ENCODE peak calls at places on chromosomes 6 and 20, in four cellular contexts. One of them, this sample, is unnamed.

GRCh38 chr6:62942000-62942399 is 269.3 kb upstream of the FKBP1C start:
- DNase-seq in H1: no peak
- DNase-seq in SK-N-SH: no peak
- DNase-seq in GM12878: no peak
- DNase-seq in this sample: no peak

GRCh38 chr20:32385541-32385940 is 27.4 kb downstream of the ASXL1 start:
- DNase-seq in H1: no peak
- DNase-seq in SK-N-SH: peak; percentile 61
- DNase-seq in GM12878: no peak
- DNase-seq in this sample: no peak

GRCh38 chr6:135576055-135576454 is 78.5 kb upstream of the AHI1 start:
- DNase-seq in H1: no peak
- DNase-seq in SK-N-SH: no peak
- DNase-seq in GM12878: no peak
- DNase-seq in this sample: no peak

GRCh38 chr6:34912715-34913464 is 23.8 kb downstream of the ANKS1A start:
- DNase-seq in H1: no peak
- DNase-seq in SK-N-SH: no peak
- DNase-seq in GM12878: peak; percentile 53
- DNase-seq in this sample: no peak

GRCh38 chr6:136766274-136766673 is 26.0 kb downstream of the MAP3K5 start:
- DNase-seq in H1: no peak
- DNase-seq in SK-N-SH: no peak
- DNase-seq in GM12878: no peak
- DNase-seq in this sample: no peak

GRCh38 chr6:32668226-32668747 is 1.8 kb upstream of the HLA-DQB1 start:
- DNase-seq in H1: no peak
- DNase-seq in SK-N-SH: no peak
- DNase-seq in GM12878: peak; percentile 95
- DNase-seq in this sample: no peak

GRCh38 chr6:67736161-67736560 is 898.9 kb upstream of the ADGRB3 start:
- DNase-seq in H1: no peak
- DNase-seq in SK-N-SH: no peak
- DNase-seq in GM12878: no peak
- DNase-seq in this sample: no peak

GRCh38 chr6:154252676-154253075 is 103.9 kb downstream of the IPCEF1 start:
- DNase-seq in H1: no peak
- DNase-seq in SK-N-SH: no peak
- DNase-seq in GM12878: no peak
- DNase-seq in this sample: no peak

GRCh38 chr20:39893013-39893685 is 795.9 kb downstream of the MAFB start:
- DNase-seq in H1: no peak
- DNase-seq in SK-N-SH: no peak
- DNase-seq in GM12878: no peak
- DNase-seq in this sample: no peak

GRCh38 chr6:167303660-167304625 is 12.8 kb downstream of the UNC93A start:
- DNase-seq in H1: no peak
- DNase-seq in SK-N-SH: no peak
- DNase-seq in GM12878: no peak
- DNase-seq in this sample: no peak

GRCh38 chr6:104940881-104941693 is 15.8 kb upstream of the LIN28B start:
- DNase-seq in H1: no peak
- DNase-seq in SK-N-SH: peak; percentile 93
- DNase-seq in GM12878: no peak
- DNase-seq in this sample: peak; percentile 78

GRCh38 chr20:35006009-35006408 is 50.3 kb downstream of the MYH7B start:
- DNase-seq in H1: no peak
- DNase-seq in SK-N-SH: no peak
- DNase-seq in GM12878: no peak
- DNase-seq in this sample: no peak

GRCh38 chr6:26490576-26490964 is 9.5 kb upstream of the BTN1A1 start:
- DNase-seq in H1: no peak
- DNase-seq in SK-N-SH: no peak
- DNase-seq in GM12878: no peak
- DNase-seq in this sample: no peak

GRCh38 chr6:96223695-96224094 is 207.9 kb downstream of the FUT9 start:
- DNase-seq in H1: no peak
- DNase-seq in SK-N-SH: no peak
- DNase-seq in GM12878: no peak
- DNase-seq in this sample: no peak

GRCh38 chr6:53359088-53359842 is 10.5 kb upstream of the ELOVL5 start:
- DNase-seq in H1: peak; percentile 89
- DNase-seq in SK-N-SH: peak; percentile 99
- DNase-seq in GM12878: peak; percentile 78
- DNase-seq in this sample: peak; percentile 98

GRCh38 chr6:38284772-38285406 is 354.8 kb downstream of the BTBD9 start:
- DNase-seq in H1: no peak
- DNase-seq in SK-N-SH: no peak
- DNase-seq in GM12878: no peak
- DNase-seq in this sample: peak; percentile 18

GRCh38 chr20:6240059-6240458 is 117.2 kb upstream of the FERMT1 start:
- DNase-seq in H1: no peak
- DNase-seq in SK-N-SH: no peak
- DNase-seq in GM12878: no peak
- DNase-seq in this sample: no peak

GRCh38 chr6:67888546-67888885 is 746.6 kb upstream of the ADGRB3 start:
- DNase-seq in H1: no peak
- DNase-seq in SK-N-SH: no peak
- DNase-seq in GM12878: no peak
- DNase-seq in this sample: peak; percentile 68

GRCh38 chr6:106501836-106502447 is 127.4 kb downstream of the RTN4IP1 start:
- DNase-seq in H1: no peak
- DNase-seq in SK-N-SH: no peak
- DNase-seq in GM12878: no peak
- DNase-seq in this sample: no peak

GRCh38 chr6:16756660-16757270 is 4.5 kb downstream of the ATXN1 start:
- DNase-seq in H1: no peak
- DNase-seq in SK-N-SH: no peak
- DNase-seq in GM12878: no peak
- DNase-seq in this sample: no peak

GRCh38 chr6:32840604-32841246 is 2.2 kb upstream of the TAP2 start:
- DNase-seq in H1: no peak
- DNase-seq in SK-N-SH: no peak
- DNase-seq in GM12878: no peak
- DNase-seq in this sample: no peak

GRCh38 chr6:37777272-37777736 is 42.2 kb upstream of the ZFAND3 start:
- DNase-seq in H1: no peak
- DNase-seq in SK-N-SH: no peak
- DNase-seq in GM12878: peak; percentile 55
- DNase-seq in this sample: no peak

GRCh38 chr6:32655311-32655710 is 11.1 kb downstream of the HLA-DQB1 start:
- DNase-seq in H1: no peak
- DNase-seq in SK-N-SH: no peak
- DNase-seq in GM12878: no peak
- DNase-seq in this sample: no peak

GRCh38 chr6:49645139-49645538 is 8.5 kb upstream of the RHAG start:
- DNase-seq in H1: no peak
- DNase-seq in SK-N-SH: no peak
- DNase-seq in GM12878: no peak
- DNase-seq in this sample: no peak

GRCh38 chr20:63740070-63740500 is 509 bp downstream of the SLC2A4RG start:
- DNase-seq in H1: no peak
- DNase-seq in SK-N-SH: peak; percentile 87
- DNase-seq in GM12878: no peak
- DNase-seq in this sample: peak; percentile 82

GRCh38 chr6:43221774-43222101 is 7.5 kb downstream of the DNPH1 start:
- DNase-seq in H1: no peak
- DNase-seq in SK-N-SH: no peak
- DNase-seq in GM12878: no peak
- DNase-seq in this sample: no peak

GRCh38 chr6:1787894-1788293 is 178.2 kb downstream of the FOXC1 start:
- DNase-seq in H1: no peak
- DNase-seq in SK-N-SH: no peak
- DNase-seq in GM12878: no peak
- DNase-seq in this sample: no peak

GRCh38 chr6:131213501-131213990 is 78.3 kb downstream of the AKAP7 start:
- DNase-seq in H1: no peak
- DNase-seq in SK-N-SH: no peak
- DNase-seq in GM12878: no peak
- DNase-seq in this sample: no peak

GRCh38 chr6:9405369-9405768 is 970.0 kb upstream of the SLC35B3 start:
- DNase-seq in H1: no peak
- DNase-seq in SK-N-SH: no peak
- DNase-seq in GM12878: no peak
- DNase-seq in this sample: no peak

GRCh38 chr20:18992418-18992817 is 178.8 kb downstream of the SCP2D1 start:
- DNase-seq in H1: no peak
- DNase-seq in SK-N-SH: no peak
- DNase-seq in GM12878: no peak
- DNase-seq in this sample: no peak

GRCh38 chr6:91782789-91783188 is 1195.9 kb upstream of the MAP3K7 start:
- DNase-seq in H1: no peak
- DNase-seq in SK-N-SH: no peak
- DNase-seq in GM12878: no peak
- DNase-seq in this sample: no peak

GRCh38 chr6:135310291-135310690 is 129.2 kb downstream of the MYB start:
- DNase-seq in H1: no peak
- DNase-seq in SK-N-SH: no peak
- DNase-seq in GM12878: no peak
- DNase-seq in this sample: no peak

GRCh38 chr20:911882-912600 is 4.1 kb downstream of the ANGPT4 start:
- DNase-seq in H1: no peak
- DNase-seq in SK-N-SH: no peak
- DNase-seq in GM12878: no peak
- DNase-seq in this sample: no peak

GRCh38 chr20:4483481-4483880 is 238.2 kb upstream of the PRND start:
- DNase-seq in H1: no peak
- DNase-seq in SK-N-SH: no peak
- DNase-seq in GM12878: no peak
- DNase-seq in this sample: no peak

GRCh38 chr6:17907467-17908229 is 79.8 kb downstream of the KIF13A start:
- DNase-seq in H1: no peak
- DNase-seq in SK-N-SH: no peak
- DNase-seq in GM12878: no peak
- DNase-seq in this sample: peak; percentile 95

GRCh38 chr6:153062516-153062915 is 60.0 kb upstream of the MTRF1L start:
- DNase-seq in H1: no peak
- DNase-seq in SK-N-SH: no peak
- DNase-seq in GM12878: no peak
- DNase-seq in this sample: no peak

GRCh38 chr20:46308258-46309157 is at the start of gene CDH22:
- DNase-seq in H1: no peak
- DNase-seq in SK-N-SH: peak; percentile 91
- DNase-seq in GM12878: no peak
- DNase-seq in this sample: peak; percentile 52

GRCh38 chr20:1932971-1933370 is 37.8 kb downstream of the SIRPA start:
- DNase-seq in H1: no peak
- DNase-seq in SK-N-SH: peak; percentile 64
- DNase-seq in GM12878: no peak
- DNase-seq in this sample: no peak

GRCh38 chr20:1931830-1932229 is 36.6 kb downstream of the SIRPA start:
- DNase-seq in H1: no peak
- DNase-seq in SK-N-SH: no peak
- DNase-seq in GM12878: no peak
- DNase-seq in this sample: no peak

GRCh38 chr20:1934162-1934561 is 39.0 kb downstream of the SIRPA start:
- DNase-seq in H1: no peak
- DNase-seq in SK-N-SH: no peak
- DNase-seq in GM12878: no peak
- DNase-seq in this sample: no peak

GRCh38 chr20:1934578-1935573 is 39.7 kb downstream of the SIRPA start:
- DNase-seq in H1: no peak
- DNase-seq in SK-N-SH: peak; percentile 60
- DNase-seq in GM12878: no peak
- DNase-seq in this sample: no peak

GRCh38 chr20:1933465-1933870 is 38.3 kb downstream of the SIRPA start:
- DNase-seq in H1: no peak
- DNase-seq in SK-N-SH: peak; percentile 76
- DNase-seq in GM12878: no peak
- DNase-seq in this sample: no peak
- TF ChIP-seq NRF1 in H1: no peak
- TF ChIP-seq NRF1 in SK-N-SH: no peak
- TF ChIP-seq NRF1 in GM12878: no peak
- TF ChIP-seq NRF1 in this sample: no peak

DNA sequence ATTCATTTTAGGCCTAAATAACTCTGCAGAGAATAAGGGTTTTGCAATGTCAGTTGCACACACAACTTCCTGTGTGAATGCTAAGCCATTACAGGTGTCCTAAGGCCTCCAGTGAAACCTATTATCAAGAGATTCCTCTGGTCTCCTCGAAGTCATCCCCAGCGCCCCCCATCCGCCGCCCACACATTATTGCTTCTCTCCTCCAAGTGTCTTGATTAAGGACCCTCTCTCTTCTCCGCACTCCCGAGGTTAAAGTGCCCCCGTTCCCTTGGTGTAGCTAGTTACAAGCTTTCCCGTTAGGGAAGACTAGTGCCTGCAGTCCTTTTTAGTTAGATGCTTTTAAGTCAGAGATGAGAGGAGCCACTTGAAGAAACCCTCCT is 1.2 kb downstream of the HIVEP2 start:
- DNase-seq in H1: no peak
- DNase-seq in SK-N-SH: no peak
- DNase-seq in GM12878: no peak
- DNase-seq in this sample: no peak
- TF ChIP-seq NRF1 in H1: no peak
- TF ChIP-seq NRF1 in SK-N-SH: no peak
- TF ChIP-seq NRF1 in GM12878: no peak
- TF ChIP-seq NRF1 in this sample: no peak

DNA sequence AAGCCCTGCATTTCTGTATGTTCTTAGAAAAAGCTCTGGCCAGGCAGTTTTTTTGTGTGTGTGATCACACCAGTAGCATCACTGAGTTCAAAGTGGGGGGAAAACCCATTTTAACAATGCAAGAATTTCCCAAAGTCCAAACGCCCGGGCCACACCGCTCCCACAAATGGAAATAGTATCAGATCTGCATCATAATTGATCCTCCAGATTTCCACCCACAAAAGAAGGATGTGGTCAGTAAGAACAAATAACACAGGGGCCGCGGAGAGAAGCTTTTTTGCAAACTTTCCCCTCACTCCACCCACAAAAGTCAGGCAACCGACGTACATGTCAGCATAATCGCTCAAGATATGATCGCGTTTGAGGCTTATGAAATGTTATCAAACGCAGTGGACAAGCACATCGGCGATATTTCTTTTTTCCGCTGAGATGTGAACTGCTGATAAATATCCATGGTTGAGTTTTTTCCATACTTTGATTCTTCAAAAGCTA is 143.7 kb downstream of the ZFP64 start:
- DNase-seq in H1: no peak
- DNase-seq in SK-N-SH: no peak
- DNase-seq in GM12878: no peak
- DNase-seq in this sample: no peak
- TF ChIP-seq NRF1 in H1: no peak
- TF ChIP-seq NRF1 in SK-N-SH: no peak
- TF ChIP-seq NRF1 in GM12878: no peak
- TF ChIP-seq NRF1 in this sample: no peak

DNA sequence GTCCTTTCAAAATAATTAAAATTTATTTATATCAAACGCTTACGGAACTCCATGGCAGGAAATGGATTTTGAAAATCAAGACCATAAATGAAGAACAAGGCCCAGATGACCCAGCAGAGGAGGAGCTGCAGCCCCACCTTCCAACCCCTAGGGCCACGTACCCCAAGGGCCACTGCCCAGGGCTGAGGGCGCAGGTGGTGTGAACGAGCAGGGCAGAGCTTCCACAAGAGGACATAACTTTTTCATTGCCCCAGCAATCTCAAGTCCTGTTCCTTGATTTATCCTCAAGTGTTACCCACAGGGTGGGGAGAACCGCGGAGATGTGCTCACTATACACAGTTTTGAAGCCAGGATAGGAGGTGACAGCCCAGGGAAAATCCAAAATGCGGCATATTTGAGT is 42.8 kb downstream of the PSMG4 start:
- DNase-seq in H1: no peak
- DNase-seq in SK-N-SH: no peak
- DNase-seq in GM12878: no peak
- DNase-seq in this sample: no peak
- TF ChIP-seq NRF1 in H1: no peak
- TF ChIP-seq NRF1 in SK-N-SH: no peak
- TF ChIP-seq NRF1 in GM12878: no peak
- TF ChIP-seq NRF1 in this sample: no peak